ENCODE peak calls at places on chromosomes 16 and 17, in nine cellular contexts. One of them, this sample, is unnamed.

GRCh38 chr17:73228748-73229236 is 32.9 kb downstream of the CPSF4L start:
- DNase-seq in tibial artery: peak; percentile 86
- DNase-seq in T-helper 2 cell: no peak
- DNase-seq in midbrain: peak; percentile 23
- DNase-seq in stimulated activated CD4-positive, alpha-beta T cell treated with anti-CD3 and anti-CD28 coated beads, Interleukin-4, amount 100 ng/mL, for 24 hours: peak; percentile 30
- DNase-seq in GM04504: peak; percentile 60
- DNase-seq in AG10803: peak; percentile 85
- DNase-seq in NCI-H187: no peak
- DNase-seq in RCC 7860: peak; percentile 39
- DNase-seq in this sample: no peak

GRCh38 chr17:15361151-15361550 is 19.8 kb upstream of the TEKT3 start:
- DNase-seq in tibial artery: no peak
- DNase-seq in T-helper 2 cell: no peak
- DNase-seq in midbrain: no peak
- DNase-seq in stimulated activated CD4-positive, alpha-beta T cell treated with anti-CD3 and anti-CD28 coated beads, Interleukin-4, amount 100 ng/mL, for 24 hours: no peak
- DNase-seq in GM04504: no peak
- DNase-seq in AG10803: no peak
- DNase-seq in NCI-H187: no peak
- DNase-seq in RCC 7860: peak; percentile 79
- DNase-seq in this sample: no peak

GRCh38 chr16:50671644-50672260 is 9.4 kb downstream of the SNX20 start:
- DNase-seq in tibial artery: no peak
- DNase-seq in T-helper 2 cell: no peak
- DNase-seq in midbrain: no peak
- DNase-seq in stimulated activated CD4-positive, alpha-beta T cell treated with anti-CD3 and anti-CD28 coated beads, Interleukin-4, amount 100 ng/mL, for 24 hours: peak; percentile 70
- DNase-seq in GM04504: peak; percentile 4
- DNase-seq in AG10803: no peak
- DNase-seq in NCI-H187: no peak
- DNase-seq in RCC 7860: peak; percentile 14
- DNase-seq in this sample: no peak

GRCh38 chr17:79612468-79613194 is 1.8 kb upstream of the RBFOX3 start:
- DNase-seq in tibial artery: no peak
- DNase-seq in T-helper 2 cell: no peak
- DNase-seq in midbrain: no peak
- DNase-seq in stimulated activated CD4-positive, alpha-beta T cell treated with anti-CD3 and anti-CD28 coated beads, Interleukin-4, amount 100 ng/mL, for 24 hours: peak; percentile 30
- DNase-seq in GM04504: no peak
- DNase-seq in AG10803: peak; percentile 5
- DNase-seq in NCI-H187: peak; percentile 55
- DNase-seq in RCC 7860: peak; percentile 18
- DNase-seq in this sample: no peak

GRCh38 chr17:76714822-76715461 is 4.2 kb upstream of the MXRA7 start:
- DNase-seq in tibial artery: peak; percentile 77
- DNase-seq in T-helper 2 cell: peak; percentile 61
- DNase-seq in midbrain: peak; percentile 58
- DNase-seq in stimulated activated CD4-positive, alpha-beta T cell treated with anti-CD3 and anti-CD28 coated beads, Interleukin-4, amount 100 ng/mL, for 24 hours: peak; percentile 82
- DNase-seq in GM04504: no peak
- DNase-seq in AG10803: peak; percentile 54
- DNase-seq in NCI-H187: peak; percentile 12
- DNase-seq in RCC 7860: no peak
- DNase-seq in this sample: no peak

GRCh38 chr16:76756951-76757350 is 434.0 kb upstream of the MON1B start:
- DNase-seq in tibial artery: no peak
- DNase-seq in T-helper 2 cell: no peak
- DNase-seq in midbrain: no peak
- DNase-seq in stimulated activated CD4-positive, alpha-beta T cell treated with anti-CD3 and anti-CD28 coated beads, Interleukin-4, amount 100 ng/mL, for 24 hours: no peak
- DNase-seq in GM04504: no peak
- DNase-seq in AG10803: no peak
- DNase-seq in NCI-H187: no peak
- DNase-seq in RCC 7860: no peak
- DNase-seq in this sample: no peak

GRCh38 chr17:63998721-63999679 is 849 bp downstream of the PRR29 start:
- DNase-seq in tibial artery: no peak
- DNase-seq in T-helper 2 cell: peak; percentile 44
- DNase-seq in midbrain: no peak
- DNase-seq in stimulated activated CD4-positive, alpha-beta T cell treated with anti-CD3 and anti-CD28 coated beads, Interleukin-4, amount 100 ng/mL, for 24 hours: no peak
- DNase-seq in GM04504: no peak
- DNase-seq in AG10803: no peak
- DNase-seq in NCI-H187: no peak
- DNase-seq in RCC 7860: no peak
- DNase-seq in this sample: peak; percentile 77

GRCh38 chr17:8472663-8473062 is 37.0 kb downstream of the NDEL1 start:
- DNase-seq in tibial artery: no peak
- DNase-seq in T-helper 2 cell: no peak
- DNase-seq in midbrain: no peak
- DNase-seq in stimulated activated CD4-positive, alpha-beta T cell treated with anti-CD3 and anti-CD28 coated beads, Interleukin-4, amount 100 ng/mL, for 24 hours: no peak
- DNase-seq in GM04504: no peak
- DNase-seq in AG10803: no peak
- DNase-seq in NCI-H187: no peak
- DNase-seq in RCC 7860: no peak
- DNase-seq in this sample: no peak

GRCh38 chr17:75475144-75475835 is 18.9 kb downstream of the TMEM94 start:
- DNase-seq in tibial artery: no peak
- DNase-seq in T-helper 2 cell: no peak
- DNase-seq in midbrain: peak; percentile 21
- DNase-seq in stimulated activated CD4-positive, alpha-beta T cell treated with anti-CD3 and anti-CD28 coated beads, Interleukin-4, amount 100 ng/mL, for 24 hours: no peak
- DNase-seq in GM04504: no peak
- DNase-seq in AG10803: no peak
- DNase-seq in NCI-H187: no peak
- DNase-seq in RCC 7860: no peak
- DNase-seq in this sample: no peak

GRCh38 chr16:15650698-15651161 is 685 bp downstream of the NDE1 start:
- DNase-seq in tibial artery: peak; percentile 46
- DNase-seq in T-helper 2 cell: peak; percentile 33
- DNase-seq in midbrain: no peak
- DNase-seq in stimulated activated CD4-positive, alpha-beta T cell treated with anti-CD3 and anti-CD28 coated beads, Interleukin-4, amount 100 ng/mL, for 24 hours: peak; percentile 56
- DNase-seq in GM04504: no peak
- DNase-seq in AG10803: no peak
- DNase-seq in NCI-H187: no peak
- DNase-seq in RCC 7860: no peak
- DNase-seq in this sample: no peak

GRCh38 chr17:44043326-44043725 is 23.1 kb downstream of the LSM12 start:
- DNase-seq in tibial artery: peak; percentile 33
- DNase-seq in T-helper 2 cell: no peak
- DNase-seq in midbrain: no peak
- DNase-seq in stimulated activated CD4-positive, alpha-beta T cell treated with anti-CD3 and anti-CD28 coated beads, Interleukin-4, amount 100 ng/mL, for 24 hours: no peak
- DNase-seq in GM04504: no peak
- DNase-seq in AG10803: peak; percentile 73
- DNase-seq in NCI-H187: no peak
- DNase-seq in RCC 7860: no peak
- DNase-seq in this sample: no peak

GRCh38 chr17:82440991-82441627 is 9.4 kb downstream of the CYBC1 start:
- DNase-seq in tibial artery: no peak
- DNase-seq in T-helper 2 cell: no peak
- DNase-seq in midbrain: no peak
- DNase-seq in stimulated activated CD4-positive, alpha-beta T cell treated with anti-CD3 and anti-CD28 coated beads, Interleukin-4, amount 100 ng/mL, for 24 hours: no peak
- DNase-seq in GM04504: no peak
- DNase-seq in AG10803: no peak
- DNase-seq in NCI-H187: peak; percentile 30
- DNase-seq in RCC 7860: no peak
- DNase-seq in this sample: no peak

GRCh38 chr17:79944251-79944812 is 91.3 kb downstream of the TBC1D16 start:
- DNase-seq in tibial artery: peak; percentile 13
- DNase-seq in T-helper 2 cell: no peak
- DNase-seq in midbrain: no peak
- DNase-seq in stimulated activated CD4-positive, alpha-beta T cell treated with anti-CD3 and anti-CD28 coated beads, Interleukin-4, amount 100 ng/mL, for 24 hours: no peak
- DNase-seq in GM04504: no peak
- DNase-seq in AG10803: no peak
- DNase-seq in NCI-H187: no peak
- DNase-seq in RCC 7860: no peak
- DNase-seq in this sample: peak; percentile 71

GRCh38 chr16:46688101-46688656 is 799 bp downstream of the VPS35 start:
- DNase-seq in tibial artery: peak; percentile 44
- DNase-seq in T-helper 2 cell: no peak
- DNase-seq in midbrain: peak; percentile 46
- DNase-seq in stimulated activated CD4-positive, alpha-beta T cell treated with anti-CD3 and anti-CD28 coated beads, Interleukin-4, amount 100 ng/mL, for 24 hours: no peak
- DNase-seq in GM04504: no peak
- DNase-seq in AG10803: no peak
- DNase-seq in NCI-H187: no peak
- DNase-seq in RCC 7860: no peak
- DNase-seq in this sample: no peak

GRCh38 chr17:48882272-48882671 is 10.3 kb upstream of the ATP5MC1 start:
- DNase-seq in tibial artery: no peak
- DNase-seq in T-helper 2 cell: peak; percentile 5
- DNase-seq in midbrain: no peak
- DNase-seq in stimulated activated CD4-positive, alpha-beta T cell treated with anti-CD3 and anti-CD28 coated beads, Interleukin-4, amount 100 ng/mL, for 24 hours: no peak
- DNase-seq in GM04504: no peak
- DNase-seq in AG10803: no peak
- DNase-seq in NCI-H187: no peak
- DNase-seq in RCC 7860: no peak
- DNase-seq in this sample: no peak

GRCh38 chr16:67964477-67965131 is 3.8 kb downstream of the SLC12A4 start:
- DNase-seq in tibial artery: no peak
- DNase-seq in T-helper 2 cell: no peak
- DNase-seq in midbrain: no peak
- DNase-seq in stimulated activated CD4-positive, alpha-beta T cell treated with anti-CD3 and anti-CD28 coated beads, Interleukin-4, amount 100 ng/mL, for 24 hours: no peak
- DNase-seq in GM04504: no peak
- DNase-seq in AG10803: no peak
- DNase-seq in NCI-H187: no peak
- DNase-seq in RCC 7860: no peak
- DNase-seq in this sample: no peak

GRCh38 chr16:1331712-1332617 is 1.5 kb upstream of the BAIAP3 start:
- DNase-seq in tibial artery: no peak
- DNase-seq in T-helper 2 cell: peak; percentile 50
- DNase-seq in midbrain: no peak
- DNase-seq in stimulated activated CD4-positive, alpha-beta T cell treated with anti-CD3 and anti-CD28 coated beads, Interleukin-4, amount 100 ng/mL, for 24 hours: peak; percentile 40
- DNase-seq in GM04504: no peak
- DNase-seq in AG10803: peak; percentile 43
- DNase-seq in NCI-H187: no peak
- DNase-seq in RCC 7860: peak; percentile 37
- DNase-seq in this sample: no peak

GRCh38 chr16:84467256-84467655 is 37.2 kb downstream of the MEAK7 start:
- DNase-seq in tibial artery: no peak
- DNase-seq in T-helper 2 cell: no peak
- DNase-seq in midbrain: no peak
- DNase-seq in stimulated activated CD4-positive, alpha-beta T cell treated with anti-CD3 and anti-CD28 coated beads, Interleukin-4, amount 100 ng/mL, for 24 hours: no peak
- DNase-seq in GM04504: no peak
- DNase-seq in AG10803: no peak
- DNase-seq in NCI-H187: no peak
- DNase-seq in RCC 7860: no peak
- DNase-seq in this sample: no peak

GRCh38 chr16:49345829-49346228 is 27.8 kb upstream of the C16orf78 start:
- DNase-seq in tibial artery: no peak
- DNase-seq in T-helper 2 cell: no peak
- DNase-seq in midbrain: no peak
- DNase-seq in stimulated activated CD4-positive, alpha-beta T cell treated with anti-CD3 and anti-CD28 coated beads, Interleukin-4, amount 100 ng/mL, for 24 hours: no peak
- DNase-seq in GM04504: no peak
- DNase-seq in AG10803: no peak
- DNase-seq in NCI-H187: no peak
- DNase-seq in RCC 7860: no peak
- DNase-seq in this sample: no peak

GRCh38 chr17:19933221-19933620 is 44.4 kb downstream of the AKAP10 start:
- DNase-seq in tibial artery: no peak
- DNase-seq in T-helper 2 cell: no peak
- DNase-seq in midbrain: no peak
- DNase-seq in stimulated activated CD4-positive, alpha-beta T cell treated with anti-CD3 and anti-CD28 coated beads, Interleukin-4, amount 100 ng/mL, for 24 hours: no peak
- DNase-seq in GM04504: no peak
- DNase-seq in AG10803: no peak
- DNase-seq in NCI-H187: no peak
- DNase-seq in RCC 7860: no peak
- DNase-seq in this sample: no peak

GRCh38 chr17:5283531-5284315 is 1.6 kb downstream of the RABEP1 start:
- DNase-seq in tibial artery: no peak
- DNase-seq in T-helper 2 cell: no peak
- DNase-seq in midbrain: no peak
- DNase-seq in stimulated activated CD4-positive, alpha-beta T cell treated with anti-CD3 and anti-CD28 coated beads, Interleukin-4, amount 100 ng/mL, for 24 hours: no peak
- DNase-seq in GM04504: no peak
- DNase-seq in AG10803: no peak
- DNase-seq in NCI-H187: no peak
- DNase-seq in RCC 7860: no peak
- DNase-seq in this sample: no peak

GRCh38 chr16:87721622-87722565 is 43.9 kb downstream of the KLHDC4 start:
- DNase-seq in tibial artery: no peak
- DNase-seq in T-helper 2 cell: no peak
- DNase-seq in midbrain: no peak
- DNase-seq in stimulated activated CD4-positive, alpha-beta T cell treated with anti-CD3 and anti-CD28 coated beads, Interleukin-4, amount 100 ng/mL, for 24 hours: no peak
- DNase-seq in GM04504: no peak
- DNase-seq in AG10803: no peak
- DNase-seq in NCI-H187: no peak
- DNase-seq in RCC 7860: no peak
- DNase-seq in this sample: no peak

GRCh38 chr17:45355087-45355486 is 38.3 kb upstream of the MAP3K14 start:
- DNase-seq in tibial artery: no peak
- DNase-seq in T-helper 2 cell: no peak
- DNase-seq in midbrain: no peak
- DNase-seq in stimulated activated CD4-positive, alpha-beta T cell treated with anti-CD3 and anti-CD28 coated beads, Interleukin-4, amount 100 ng/mL, for 24 hours: no peak
- DNase-seq in GM04504: no peak
- DNase-seq in AG10803: no peak
- DNase-seq in NCI-H187: no peak
- DNase-seq in RCC 7860: no peak
- DNase-seq in this sample: no peak

GRCh38 chr17:55510986-55511721 is at the start of gene SMIM36:
- DNase-seq in tibial artery: no peak
- DNase-seq in T-helper 2 cell: no peak
- DNase-seq in midbrain: no peak
- DNase-seq in stimulated activated CD4-positive, alpha-beta T cell treated with anti-CD3 and anti-CD28 coated beads, Interleukin-4, amount 100 ng/mL, for 24 hours: no peak
- DNase-seq in GM04504: no peak
- DNase-seq in AG10803: no peak
- DNase-seq in NCI-H187: no peak
- DNase-seq in RCC 7860: no peak
- DNase-seq in this sample: no peak

GRCh38 chr16:76900285-76901263 is 290.4 kb upstream of the MON1B start:
- DNase-seq in tibial artery: no peak
- DNase-seq in T-helper 2 cell: no peak
- DNase-seq in midbrain: no peak
- DNase-seq in stimulated activated CD4-positive, alpha-beta T cell treated with anti-CD3 and anti-CD28 coated beads, Interleukin-4, amount 100 ng/mL, for 24 hours: no peak
- DNase-seq in GM04504: no peak
- DNase-seq in AG10803: no peak
- DNase-seq in NCI-H187: no peak
- DNase-seq in RCC 7860: peak; percentile 84
- DNase-seq in this sample: no peak

GRCh38 chr17:58268326-58268725 is 12.4 kb downstream of the MPO start:
- DNase-seq in tibial artery: no peak
- DNase-seq in T-helper 2 cell: no peak
- DNase-seq in midbrain: no peak
- DNase-seq in stimulated activated CD4-positive, alpha-beta T cell treated with anti-CD3 and anti-CD28 coated beads, Interleukin-4, amount 100 ng/mL, for 24 hours: no peak
- DNase-seq in GM04504: no peak
- DNase-seq in AG10803: no peak
- DNase-seq in NCI-H187: no peak
- DNase-seq in RCC 7860: no peak
- DNase-seq in this sample: peak; percentile 43

GRCh38 chr16:592518-593306 is 2.8 kb downstream of the RAB40C start:
- DNase-seq in tibial artery: peak; percentile 61
- DNase-seq in T-helper 2 cell: no peak
- DNase-seq in midbrain: peak; percentile 56
- DNase-seq in stimulated activated CD4-positive, alpha-beta T cell treated with anti-CD3 and anti-CD28 coated beads, Interleukin-4, amount 100 ng/mL, for 24 hours: no peak
- DNase-seq in GM04504: no peak
- DNase-seq in AG10803: peak; percentile 43
- DNase-seq in NCI-H187: peak; percentile 86
- DNase-seq in RCC 7860: no peak
- DNase-seq in this sample: no peak

GRCh38 chr17:10790491-10791401 is 13.2 kb downstream of the TMEM238L start:
- DNase-seq in tibial artery: no peak
- DNase-seq in T-helper 2 cell: no peak
- DNase-seq in midbrain: peak; percentile 41
- DNase-seq in stimulated activated CD4-positive, alpha-beta T cell treated with anti-CD3 and anti-CD28 coated beads, Interleukin-4, amount 100 ng/mL, for 24 hours: no peak
- DNase-seq in GM04504: no peak
- DNase-seq in AG10803: no peak
- DNase-seq in NCI-H187: no peak
- DNase-seq in RCC 7860: no peak
- DNase-seq in this sample: no peak

This sample was measured in chondrocyte.